ENCODE peak calls at places on chromosomes 1 and 21, in seven cellular contexts. One of them, this sample, is unnamed. For H3K9me3, the result is how much of the 10 kb centered on the place peaks cover.

GRCh38 chr1:67832737-67833594 is at the start of gene GNG12:
- DNase-seq in CD8-positive, alpha-beta T cell: no peak
- DNase-seq in AG04450: no peak
- DNase-seq in ovary: peak
- DNase-seq in right atrium auricular region: no peak
- DNase-seq in neural progenitor cell: peak
- DNase-seq in pancreas: peak
- DNase-seq in this sample: peak

GRCh38 chr21:45032332-45032731 is 42.0 kb upstream of the ADARB1 start:
- DNase-seq in right atrium auricular region: no peak
- DNase-seq in AG04450: no peak
- DNase-seq in ovary: no peak
- DNase-seq in neural progenitor cell: no peak
- DNase-seq in CD8-positive, alpha-beta T cell: no peak
- DNase-seq in pancreas: no peak
- DNase-seq in this sample: peak

GRCh38 chr1:241813768-241814270 is 34.2 kb upstream of the EXO1 start:
- DNase-seq in right atrium auricular region: no peak
- DNase-seq in CD8-positive, alpha-beta T cell: no peak
- DNase-seq in pancreas: no peak
- DNase-seq in ovary: no peak
- DNase-seq in neural progenitor cell: no peak
- DNase-seq in AG04450: no peak
- DNase-seq in this sample: no peak

GRCh38 chr1:36115200-36115669 is 9.8 kb downstream of the COL8A2 start:
- DNase-seq in right atrium auricular region: no peak
- DNase-seq in AG04450: no peak
- DNase-seq in ovary: no peak
- DNase-seq in neural progenitor cell: peak
- DNase-seq in pancreas: no peak
- DNase-seq in CD8-positive, alpha-beta T cell: no peak
- DNase-seq in this sample: no peak

GRCh38 chr1:160837558-160838205 is 25.0 kb downstream of the CD244 start:
- DNase-seq in right atrium auricular region: no peak
- DNase-seq in ovary: peak
- DNase-seq in neural progenitor cell: peak
- DNase-seq in pancreas: no peak
- DNase-seq in CD8-positive, alpha-beta T cell: peak
- DNase-seq in AG04450: no peak
- DNase-seq in this sample: peak

GRCh38 chr1:186112280-186112679 is 262.8 kb downstream of the TPR start:
- DNase-seq in neural progenitor cell: no peak
- DNase-seq in ovary: no peak
- DNase-seq in AG04450: no peak
- DNase-seq in CD8-positive, alpha-beta T cell: no peak
- DNase-seq in right atrium auricular region: no peak
- DNase-seq in pancreas: no peak
- DNase-seq in this sample: no peak

GRCh38 chr1:81477704-81478103 is 323.0 kb upstream of the ADGRL2 start:
- DNase-seq in AG04450: no peak
- DNase-seq in neural progenitor cell: no peak
- DNase-seq in right atrium auricular region: no peak
- DNase-seq in CD8-positive, alpha-beta T cell: no peak
- DNase-seq in ovary: no peak
- DNase-seq in pancreas: no peak
- DNase-seq in this sample: no peak

GRCh38 chr1:202244841-202245261 is 51.3 kb downstream of the LGR6 start:
- DNase-seq in ovary: no peak
- DNase-seq in CD8-positive, alpha-beta T cell: no peak
- DNase-seq in right atrium auricular region: no peak
- DNase-seq in pancreas: no peak
- DNase-seq in AG04450: no peak
- DNase-seq in neural progenitor cell: no peak
- DNase-seq in this sample: peak

GRCh38 chr1:200479816-200480215 is 70.0 kb upstream of the ZNF281 start:
- DNase-seq in pancreas: no peak
- DNase-seq in right atrium auricular region: no peak
- DNase-seq in neural progenitor cell: no peak
- DNase-seq in ovary: no peak
- DNase-seq in AG04450: no peak
- DNase-seq in CD8-positive, alpha-beta T cell: no peak
- DNase-seq in this sample: no peak

GRCh38 chr1:245045087-245045881 is 109.5 kb upstream of the KIF26B start:
- DNase-seq in ovary: no peak
- DNase-seq in pancreas: peak
- DNase-seq in right atrium auricular region: peak
- DNase-seq in AG04450: no peak
- DNase-seq in neural progenitor cell: peak
- DNase-seq in CD8-positive, alpha-beta T cell: no peak
- DNase-seq in this sample: no peak

GRCh38 chr1:54335396-54336056 is 70.7 kb downstream of the SSBP3 start:
- DNase-seq in pancreas: peak
- DNase-seq in CD8-positive, alpha-beta T cell: no peak
- DNase-seq in right atrium auricular region: peak
- DNase-seq in neural progenitor cell: no peak
- DNase-seq in ovary: peak
- DNase-seq in AG04450: peak
- DNase-seq in this sample: no peak

GRCh38 chr1:119745034-119745433 is 23.7 kb downstream of the HMGCS2 start:
- DNase-seq in pancreas: no peak
- DNase-seq in ovary: no peak
- DNase-seq in right atrium auricular region: no peak
- DNase-seq in CD8-positive, alpha-beta T cell: no peak
- DNase-seq in AG04450: no peak
- DNase-seq in neural progenitor cell: no peak
- DNase-seq in this sample: no peak

GRCh38 chr1:248421384-248421783 is 18.5 kb downstream of the OR2T1 start:
- DNase-seq in neural progenitor cell: no peak
- DNase-seq in ovary: no peak
- DNase-seq in pancreas: no peak
- DNase-seq in CD8-positive, alpha-beta T cell: no peak
- DNase-seq in right atrium auricular region: no peak
- DNase-seq in AG04450: no peak
- DNase-seq in this sample: no peak

GRCh38 chr1:119674835-119675289 is 26.8 kb upstream of the ZNF697 start:
- DNase-seq in ovary: no peak
- DNase-seq in right atrium auricular region: no peak
- DNase-seq in neural progenitor cell: no peak
- DNase-seq in CD8-positive, alpha-beta T cell: no peak
- DNase-seq in AG04450: no peak
- DNase-seq in pancreas: peak
- DNase-seq in this sample: no peak

GRCh38 chr1:203425668-203425999 is 50.0 kb upstream of the PRELP start:
- DNase-seq in neural progenitor cell: no peak
- DNase-seq in ovary: no peak
- DNase-seq in AG04450: peak
- DNase-seq in right atrium auricular region: no peak
- DNase-seq in pancreas: no peak
- DNase-seq in CD8-positive, alpha-beta T cell: no peak
- DNase-seq in this sample: no peak

GRCh38 chr1:217896490-217896889 is 265.3 kb downstream of the SPATA17 start:
- DNase-seq in CD8-positive, alpha-beta T cell: no peak
- DNase-seq in neural progenitor cell: no peak
- DNase-seq in AG04450: no peak
- DNase-seq in pancreas: no peak
- DNase-seq in right atrium auricular region: no peak
- DNase-seq in ovary: no peak
- DNase-seq in this sample: no peak

GRCh38 chr1:213326666-213327317 is 275.8 kb downstream of the RPS6KC1 start:
- DNase-seq in AG04450: peak
- DNase-seq in pancreas: no peak
- DNase-seq in right atrium auricular region: no peak
- DNase-seq in CD8-positive, alpha-beta T cell: no peak
- DNase-seq in ovary: no peak
- DNase-seq in neural progenitor cell: no peak
- DNase-seq in this sample: no peak

DNA sequence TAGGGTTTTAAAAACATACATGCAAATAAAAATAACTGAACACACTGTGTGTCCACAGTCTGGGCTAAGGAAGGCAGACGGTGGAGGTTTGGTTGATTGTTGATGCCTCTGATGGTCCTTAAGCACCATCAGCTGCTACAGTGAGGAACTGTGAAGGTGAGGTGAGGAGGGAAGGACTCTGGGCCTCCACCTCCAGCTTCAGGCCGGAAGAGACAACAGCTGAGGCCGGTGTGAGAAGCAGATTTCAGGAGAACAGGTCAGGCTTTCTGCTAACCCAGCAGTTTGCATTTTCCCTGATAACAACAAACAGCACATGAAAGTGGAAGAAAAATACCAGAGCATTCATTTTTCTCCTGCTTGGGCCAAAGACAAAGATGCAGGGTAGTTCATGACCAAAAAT is 189.9 kb upstream of the AJAP1 start:
- DNase-seq in pancreas: no peak
- DNase-seq in CD8-positive, alpha-beta T cell: no peak
- DNase-seq in neural progenitor cell: no peak
- DNase-seq in right atrium auricular region: no peak
- DNase-seq in AG04450: no peak
- DNase-seq in ovary: no peak
- DNase-seq in this sample: no peak
- H3K9me3 ChIP-seq in pancreas: under half
- H3K9me3 ChIP-seq in CD8-positive, alpha-beta T cell: under half
- H3K9me3 ChIP-seq in neural progenitor cell: under half
- H3K9me3 ChIP-seq in right atrium auricular region: under half
- H3K9me3 ChIP-seq in AG04450: half or more
- H3K9me3 ChIP-seq in ovary: under half
- H3K9me3 ChIP-seq in this sample: under half

GRCh38 chr1:226870026-226870322 is 442 bp upstream of the PSEN2 start:
- DNase-seq in pancreas: no peak
- DNase-seq in CD8-positive, alpha-beta T cell: no peak
- DNase-seq in neural progenitor cell: no peak
- DNase-seq in AG04450: no peak
- DNase-seq in ovary: no peak
- DNase-seq in right atrium auricular region: no peak
- DNase-seq in this sample: no peak

GRCh38 chr1:226872455-226872854 is 2.0 kb downstream of the PSEN2 start:
- DNase-seq in neural progenitor cell: no peak
- DNase-seq in pancreas: peak
- DNase-seq in CD8-positive, alpha-beta T cell: no peak
- DNase-seq in AG04450: no peak
- DNase-seq in right atrium auricular region: peak
- DNase-seq in ovary: no peak
- DNase-seq in this sample: no peak

GRCh38 chr1:226870323-226871046 is at the start of gene PSEN2:
- DNase-seq in CD8-positive, alpha-beta T cell: peak
- DNase-seq in AG04450: no peak
- DNase-seq in neural progenitor cell: peak
- DNase-seq in ovary: peak
- DNase-seq in right atrium auricular region: peak
- DNase-seq in pancreas: peak
- DNase-seq in this sample: peak

GRCh38 chr1:226871636-226872327 is 1.4 kb downstream of the PSEN2 start:
- DNase-seq in ovary: no peak
- DNase-seq in right atrium auricular region: peak
- DNase-seq in CD8-positive, alpha-beta T cell: peak
- DNase-seq in pancreas: peak
- DNase-seq in AG04450: no peak
- DNase-seq in neural progenitor cell: peak
- DNase-seq in this sample: no peak

DNA sequence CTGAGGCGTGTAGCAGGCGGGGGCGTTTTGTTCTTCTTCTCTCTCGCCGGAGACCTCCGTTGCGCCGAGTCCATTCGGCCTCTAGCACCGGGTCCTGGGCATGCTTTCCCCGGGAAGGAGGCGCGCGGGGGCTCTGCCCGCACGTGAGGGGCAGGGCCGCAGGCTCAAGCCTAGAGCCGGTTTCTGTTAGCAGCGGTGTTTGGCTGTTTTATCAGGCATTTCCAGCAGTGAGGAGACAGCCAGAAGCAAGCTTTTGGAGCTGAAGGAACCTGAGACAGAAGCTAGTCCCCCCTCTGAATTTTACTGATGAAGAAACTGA is 590 bp downstream of the PSEN2 start:
- DNase-seq in right atrium auricular region: no peak
- DNase-seq in CD8-positive, alpha-beta T cell: no peak
- DNase-seq in neural progenitor cell: no peak
- DNase-seq in ovary: no peak
- DNase-seq in AG04450: no peak
- DNase-seq in pancreas: no peak
- DNase-seq in this sample: no peak
- TF ChIP-seq CTCF in right atrium auricular region: no peak
- TF ChIP-seq CTCF in CD8-positive, alpha-beta T cell: no peak
- TF ChIP-seq CTCF in neural progenitor cell: no peak
- TF ChIP-seq CTCF in ovary: no peak
- TF ChIP-seq CTCF in AG04450: no peak
- TF ChIP-seq CTCF in pancreas: no peak
- TF ChIP-seq CTCF in this sample: no peak

DNA sequence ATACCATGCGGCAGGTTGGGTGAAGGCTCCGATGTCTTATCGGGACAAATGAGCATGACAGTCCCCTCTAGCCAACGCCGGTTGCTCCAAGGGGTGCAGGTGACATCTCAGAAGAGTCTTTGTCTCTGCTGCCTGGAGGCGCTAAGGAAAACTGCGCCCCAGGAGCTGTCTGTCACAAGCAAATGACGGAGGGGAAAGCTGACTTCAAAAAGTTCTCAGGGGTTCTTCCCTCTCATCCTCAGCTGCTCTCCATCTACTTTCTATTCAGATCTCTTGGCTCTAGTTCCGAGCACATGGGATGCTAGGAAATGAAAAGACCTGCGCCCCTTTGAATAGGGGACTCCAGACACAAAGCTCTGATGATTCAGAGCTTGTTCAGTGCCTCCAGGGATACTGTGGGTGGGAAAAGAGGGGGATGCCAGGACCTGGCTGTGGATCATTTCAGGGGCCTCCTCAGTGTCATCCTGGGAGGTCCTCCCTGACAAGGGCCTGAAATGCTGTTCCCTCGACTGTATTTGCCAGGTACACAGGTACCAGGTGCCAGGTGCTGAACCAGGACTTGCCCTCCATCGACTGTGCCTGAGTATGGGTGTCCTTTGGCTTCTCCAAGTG is 869 bp upstream of the KIAA0040 start:
- DNase-seq in CD8-positive, alpha-beta T cell: no peak
- DNase-seq in AG04450: no peak
- DNase-seq in neural progenitor cell: no peak
- DNase-seq in pancreas: no peak
- DNase-seq in right atrium auricular region: no peak
- DNase-seq in ovary: no peak
- DNase-seq in this sample: no peak
- H3K9me3 ChIP-seq in CD8-positive, alpha-beta T cell: under half
- H3K9me3 ChIP-seq in AG04450: under half
- H3K9me3 ChIP-seq in neural progenitor cell: under half
- H3K9me3 ChIP-seq in pancreas: under half
- H3K9me3 ChIP-seq in right atrium auricular region: under half
- H3K9me3 ChIP-seq in ovary: under half
- H3K9me3 ChIP-seq in this sample: under half

DNA sequence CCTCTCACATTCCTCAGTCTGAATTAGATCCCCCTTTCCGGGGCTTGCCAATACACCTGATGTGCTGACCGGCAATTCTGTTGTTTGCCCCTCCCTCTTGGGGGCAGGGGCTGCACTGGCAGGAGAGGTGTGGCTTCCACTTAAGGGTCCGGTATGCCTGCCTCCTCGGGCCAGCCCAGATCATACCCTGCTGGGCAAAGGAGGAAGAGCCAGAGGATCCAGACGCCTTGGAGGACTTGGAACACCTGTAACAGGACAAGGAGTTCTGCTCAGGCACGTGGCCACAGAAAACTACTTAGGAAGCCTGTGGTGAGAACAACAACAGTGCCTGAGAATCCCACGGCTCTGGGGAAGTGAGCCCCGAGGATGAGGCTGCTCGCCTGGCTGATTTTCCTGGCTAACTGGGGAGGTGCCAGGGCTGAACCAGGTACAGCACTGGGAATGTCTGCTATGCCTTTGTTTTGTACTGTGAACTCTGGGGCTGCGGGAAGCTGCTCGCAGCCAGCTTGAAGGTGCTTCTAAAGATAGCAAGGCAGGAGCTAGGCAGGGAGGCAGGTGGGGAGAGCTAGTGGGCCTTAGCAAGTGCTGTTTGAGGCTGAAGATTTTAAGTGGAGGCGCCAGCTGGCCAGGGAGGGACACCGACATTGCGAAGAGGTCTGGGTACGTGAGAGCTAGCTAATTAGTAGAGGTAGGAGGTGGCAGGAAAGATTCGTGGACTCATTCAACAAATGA is at the start of gene SMPDL3B:
- DNase-seq in neural progenitor cell: peak
- DNase-seq in right atrium auricular region: no peak
- DNase-seq in pancreas: peak
- DNase-seq in ovary: no peak
- DNase-seq in CD8-positive, alpha-beta T cell: no peak
- DNase-seq in AG04450: no peak
- DNase-seq in this sample: peak
- TF ChIP-seq CTCF in neural progenitor cell: peak
- TF ChIP-seq CTCF in right atrium auricular region: no peak
- TF ChIP-seq CTCF in pancreas: no peak
- TF ChIP-seq CTCF in ovary: no peak
- TF ChIP-seq CTCF in CD8-positive, alpha-beta T cell: no peak
- TF ChIP-seq CTCF in AG04450: peak
- TF ChIP-seq CTCF in this sample: peak